ENCODE peak calls at places on chromosome 14, in seven cellular contexts. Z is ovary, N is OCI-LY7, P is fibroblast of lung, D is stomach, F is hepatocyte, X is Peyer's patch. A is an unnamed sample.

GRCh38 chr14:55851961-55852360 is 266.2 kb upstream of the PELI2 start:
- DNase-seq in Z (no peak), N (no peak), P (no peak), D (no peak), F (no peak), X (no peak), A (no peak)

GRCh38 chr14:93013368-93013719 is 90.4 kb downstream of the CHGA start:
- DNase-seq in Z (no peak), N (no peak), P (peak; percentile 68), D (no peak), F (no peak), X (no peak), A (no peak)

GRCh38 chr14:70906785-70907171 is 481 bp upstream of the PCNX1 start:
- DNase-seq in Z (no peak), N (no peak), P (no peak), D (no peak), F (peak; percentile 48), X (no peak), A (no peak)

GRCh38 chr14:23125006-23125405 is 6.0 kb upstream of the CEBPE start:
- DNase-seq in Z (no peak), N (no peak), P (no peak), D (no peak), F (no peak), X (no peak), A (no peak)

GRCh38 chr14:39988939-39989338 is 556.7 kb upstream of the FBXO33 start:
- DNase-seq in Z (no peak), N (peak; percentile 61), P (peak; percentile 55), D (no peak), F (peak; percentile 71), X (no peak), A (no peak)

GRCh38 chr14:57865450-57866198 is at the start of gene SLC35F4:
- DNase-seq in Z (peak; percentile 33), N (no peak), P (peak; percentile 23), D (no peak), F (peak; percentile 66), X (no peak), A (no peak)

GRCh38 chr14:34797747-34798583 is 77.2 kb downstream of the BAZ1A start:
- DNase-seq in Z (no peak), N (no peak), P (no peak), D (no peak), F (peak; percentile 3), X (no peak), A (no peak)

GRCh38 chr14:56136571-56137498 is 18.6 kb downstream of the PELI2 start:
- DNase-seq in Z (no peak), N (no peak), P (no peak), D (no peak), F (no peak), X (no peak), A (no peak)

GRCh38 chr14:26448181-26448855 is 149.5 kb downstream of the NOVA1 start:
- DNase-seq in Z (no peak), N (no peak), P (no peak), D (no peak), F (no peak), X (no peak), A (no peak)

GRCh38 chr14:103071544-103072251 is 12.3 kb upstream of the LBHD2 start:
- DNase-seq in Z (no peak), N (no peak), P (no peak), D (no peak), F (no peak), X (peak; percentile 54), A (no peak)

DNA sequence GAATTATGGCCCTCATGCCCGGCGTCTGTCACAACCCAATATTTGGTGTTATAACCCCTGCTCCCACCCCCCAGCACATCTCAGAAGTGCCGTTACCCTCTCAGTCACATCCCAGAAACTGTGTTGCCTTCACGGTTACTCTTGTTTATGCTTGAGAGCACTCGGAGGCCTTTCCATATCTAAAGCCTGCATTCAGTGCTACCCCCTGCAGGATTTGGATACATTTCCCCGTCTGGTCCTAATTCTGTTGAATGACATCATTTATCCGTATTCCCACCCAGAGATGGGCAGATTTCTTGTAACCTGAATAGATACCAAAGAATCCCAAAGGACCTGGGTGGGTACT is 19.1 kb upstream of the FOS start:
- DNase-seq in Z (no peak), N (no peak), P (peak; percentile 69), D (no peak), F (peak; percentile 62), X (no peak), A (no peak)
- TF ChIP-seq CTCF in Z (peak; percentile 55), N (no peak), P (peak; percentile 14), D (no peak), F (peak; percentile 29), X (no peak), A (no peak)

DNA sequence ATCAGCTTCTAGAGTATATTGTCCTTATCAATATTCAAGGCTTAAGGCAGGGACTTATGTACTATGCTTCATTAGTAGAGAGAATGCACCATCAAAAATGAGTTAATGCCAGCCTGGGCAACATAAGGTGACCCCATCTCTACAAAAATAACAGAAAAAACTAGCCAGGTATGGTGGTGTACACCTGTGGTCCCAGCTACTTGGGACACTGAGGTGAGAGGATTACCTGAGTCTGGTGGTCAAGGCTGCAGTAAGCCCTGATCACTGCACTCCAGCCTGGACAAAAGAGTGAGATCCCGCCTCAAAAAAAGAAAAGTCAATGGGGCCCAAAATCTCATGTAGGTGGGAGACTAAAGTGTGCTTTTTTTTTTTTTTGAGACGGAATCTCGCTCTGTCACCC is 8.8 kb downstream of the PPP4R3A start:
- DNase-seq in Z (no peak), N (no peak), P (no peak), D (no peak), F (no peak), X (no peak), A (no peak)
- H3K27ac ChIP-seq in Z (no peak overlapping the region), N (peak overlapping the region; percentile 5), P (no peak overlapping the region), D (no peak overlapping the region), F (no peak overlapping the region), X (no peak overlapping the region), A (no peak overlapping the region)

GRCh38 chr14:91716999-91717398 is 14.9 kb downstream of the CATSPERB start:
- DNase-seq in Z (no peak), N (no peak), P (no peak), D (no peak), F (no peak), X (no peak), A (no peak)
- H3K4me3 ChIP-seq in Z (no peak overlapping the region), N (no peak overlapping the region), P (no peak overlapping the region), D (no peak overlapping the region), F (no peak overlapping the region), X (no peak overlapping the region), A (no peak overlapping the region)

DNA sequence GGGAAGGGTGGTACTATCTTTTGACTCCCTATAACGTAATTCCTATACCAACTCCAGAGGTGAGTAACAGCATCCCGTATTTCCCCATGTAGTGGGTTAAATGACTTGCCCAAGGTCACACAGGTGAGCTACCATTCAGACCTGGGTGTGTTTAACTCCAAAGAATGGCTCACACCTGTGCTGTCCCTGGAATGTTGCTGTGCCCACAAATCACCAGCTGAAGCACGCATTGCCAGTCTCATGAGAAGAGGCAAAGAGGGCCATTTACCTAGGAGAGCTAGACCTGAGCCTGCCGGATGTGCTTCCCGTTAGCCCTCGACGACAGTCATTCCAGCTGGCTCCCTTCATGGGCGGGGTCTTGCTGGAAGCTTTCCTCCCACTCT is 106.7 kb upstream of the VASH1 start:
- DNase-seq in Z (no peak), N (no peak), P (no peak), D (no peak), F (no peak), X (no peak), A (no peak)
- TF ChIP-seq CTCF in Z (no peak), N (no peak), P (no peak), D (no peak), F (no peak), X (no peak), A (no peak)

GRCh38 chr14:66709292-66709691 is 201.3 kb downstream of the GPHN start:
- DNase-seq in Z (no peak), N (no peak), P (peak; percentile 76), D (no peak), F (no peak), X (no peak), A (no peak)

DNA sequence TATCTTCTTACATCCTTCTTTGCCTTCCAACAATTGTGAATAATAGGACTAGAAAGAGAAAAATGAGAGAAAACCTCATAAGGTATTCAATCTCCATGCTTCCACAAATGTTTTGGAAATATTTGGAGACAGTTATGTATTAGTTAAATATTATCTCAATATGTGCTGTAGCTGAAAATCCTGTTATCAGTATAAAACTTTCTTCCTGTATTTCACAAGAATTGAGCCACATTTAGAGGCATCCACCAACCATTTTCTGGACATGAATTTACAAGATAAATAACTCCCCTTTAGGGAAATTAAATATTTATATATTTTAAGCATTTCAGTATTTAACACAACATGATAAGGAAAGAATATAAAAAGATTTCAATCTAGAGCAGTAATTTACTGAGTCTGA is 200.3 kb downstream of the GPHN start:
- DNase-seq in Z (no peak), N (no peak), P (peak; percentile 18), D (no peak), F (no peak), X (no peak), A (no peak)
- H3K27ac ChIP-seq in Z (no peak overlapping the region), N (no peak overlapping the region), P (no peak overlapping the region), D (no peak overlapping the region), F (no peak overlapping the region), X (no peak overlapping the region), A (no peak overlapping the region)

GRCh38 chr14:36582874-36583241 is 444 bp upstream of the NKX2-8 start:
- DNase-seq in Z (no peak), N (no peak), P (no peak), D (no peak), F (no peak), X (no peak), A (no peak)
- H3K4me3 ChIP-seq in Z (no peak overlapping the region), N (no peak overlapping the region), P (no peak overlapping the region), D (no peak overlapping the region), F (no peak overlapping the region), X (no peak overlapping the region), A (peak overlapping the region; percentile 48)

GRCh38 chr14:52380294-52380693 is 66.2 kb downstream of the PTGER2 start:
- DNase-seq in Z (no peak), N (no peak), P (peak; percentile 71), D (no peak), F (no peak), X (no peak), A (no peak)

DNA sequence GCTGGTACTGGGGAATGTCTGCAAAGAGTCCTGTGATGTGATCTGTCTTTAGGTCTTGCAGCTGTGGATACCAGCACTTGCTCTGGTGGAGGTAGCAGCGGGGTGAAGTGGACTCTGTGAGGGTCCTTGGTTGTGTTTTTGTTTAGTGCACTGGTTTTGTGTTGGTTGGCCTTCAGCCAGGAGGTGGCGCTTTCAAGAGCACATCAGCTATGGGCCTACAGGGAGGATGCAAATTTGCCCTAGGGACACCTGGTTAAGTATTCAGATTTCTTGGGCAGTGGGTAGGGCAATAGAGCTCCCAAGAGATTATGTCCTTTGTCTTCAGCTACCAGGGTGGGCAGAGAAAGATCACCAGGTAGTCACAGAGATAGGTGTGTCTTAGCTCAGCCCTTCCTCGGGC is 63.8 kb downstream of the PTGER2 start:
- DNase-seq in Z (no peak), N (peak; percentile 4), P (no peak), D (no peak), F (no peak), X (no peak), A (no peak)
- TF ChIP-seq CTCF in Z (no peak), N (peak; percentile 55), P (no peak), D (no peak), F (no peak), X (no peak), A (no peak)

A was measured in right atrium auricular region.